ENCODE peak calls at places on chromosomes 5 and 9, in four cellular contexts. One of them, this sample, is unnamed. For H3K36me3, the result is how much of the 10 kb centered on the place peaks cover.

GRCh38 chr9:78598120-78598519 is 301.2 kb downstream of the PSAT1 start:
- DNase-seq in lung: no peak
- DNase-seq in kidney: no peak
- DNase-seq in brain microvascular endothelial cell: no peak
- DNase-seq in this sample: no peak

GRCh38 chr5:5316333-5316732 is 106.1 kb upstream of the ICE1 start:
- DNase-seq in brain microvascular endothelial cell: peak
- DNase-seq in lung: no peak
- DNase-seq in kidney: no peak
- DNase-seq in this sample: peak

GRCh38 chr5:146072595-146072994 is 32.8 kb downstream of the PLAC8L1 start:
- DNase-seq in kidney: no peak
- DNase-seq in lung: no peak
- DNase-seq in brain microvascular endothelial cell: no peak
- DNase-seq in this sample: no peak

GRCh38 chr5:172149073-172149472 is 39.0 kb downstream of the STK10 start:
- DNase-seq in brain microvascular endothelial cell: peak
- DNase-seq in kidney: no peak
- DNase-seq in lung: no peak
- DNase-seq in this sample: peak

GRCh38 chr5:168047043-168047668 is 244.3 kb upstream of the WWC1 start:
- DNase-seq in brain microvascular endothelial cell: peak
- DNase-seq in lung: peak
- DNase-seq in kidney: no peak
- DNase-seq in this sample: no peak

GRCh38 chr9:95044731-95045508 is 272.6 kb downstream of the FANCC start:
- DNase-seq in kidney: peak
- DNase-seq in brain microvascular endothelial cell: no peak
- DNase-seq in lung: no peak
- DNase-seq in this sample: peak

GRCh38 chr5:138491669-138492551 is 26.6 kb downstream of the EGR1 start:
- DNase-seq in brain microvascular endothelial cell: peak
- DNase-seq in lung: peak
- DNase-seq in kidney: peak
- DNase-seq in this sample: peak

GRCh38 chr9:88818495-88819201 is 172.6 kb upstream of the S1PR3 start:
- DNase-seq in lung: no peak
- DNase-seq in brain microvascular endothelial cell: peak
- DNase-seq in kidney: no peak
- DNase-seq in this sample: peak

GRCh38 chr5:125317546-125317995 is 571.1 kb upstream of the ZNF608 start:
- DNase-seq in lung: no peak
- DNase-seq in brain microvascular endothelial cell: no peak
- DNase-seq in kidney: no peak
- DNase-seq in this sample: no peak

GRCh38 chr5:126513703-126514102 is 81.3 kb downstream of the ALDH7A1 start:
- DNase-seq in brain microvascular endothelial cell: no peak
- DNase-seq in kidney: no peak
- DNase-seq in lung: no peak
- DNase-seq in this sample: no peak

DNA sequence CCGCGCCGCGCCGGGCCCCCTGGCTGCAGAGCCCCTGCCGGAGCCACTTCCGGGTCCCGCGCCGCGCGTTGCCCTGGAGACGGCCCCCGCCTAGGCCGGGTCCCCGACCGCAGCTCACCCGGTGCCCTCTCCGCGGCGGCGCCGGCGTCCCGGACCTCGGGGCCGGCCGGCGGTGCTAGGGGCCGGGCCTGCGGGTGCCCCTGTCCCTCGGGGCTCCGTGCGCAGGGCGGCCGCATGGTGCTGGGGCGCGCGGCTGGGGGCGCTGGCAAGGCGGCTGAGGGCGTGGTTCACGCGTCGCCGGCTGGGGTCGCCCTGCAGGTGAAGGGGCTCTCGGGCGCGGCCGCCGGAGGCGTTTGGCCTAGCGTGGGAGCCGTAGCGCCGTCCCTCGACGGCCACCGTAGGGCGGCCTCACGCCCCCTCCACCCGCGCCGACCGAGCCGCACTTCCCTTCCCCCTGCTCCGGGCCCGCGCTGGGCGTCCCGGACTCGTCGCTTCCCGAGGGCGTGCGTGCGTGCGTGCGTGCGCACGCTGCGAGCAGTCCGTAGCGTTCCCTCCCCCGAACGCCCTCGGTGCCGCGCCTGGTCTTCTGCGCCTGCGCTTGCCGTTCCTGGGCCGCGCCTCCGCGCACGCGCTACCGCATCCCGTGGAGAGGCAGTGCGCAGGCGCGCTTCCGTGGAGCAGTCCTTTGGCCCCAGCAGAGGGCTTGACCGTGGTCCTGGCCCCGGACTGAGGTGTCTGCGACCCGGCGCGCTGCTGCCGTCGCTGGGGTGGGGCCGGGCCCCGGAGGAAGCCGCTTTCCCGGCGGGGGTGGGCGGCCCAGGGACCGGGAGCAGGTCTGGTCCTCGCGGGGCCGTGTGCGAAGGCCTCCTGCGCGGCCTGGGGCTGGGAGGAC is at the start of gene TMEM250:
- DNase-seq in lung: peak
- DNase-seq in brain microvascular endothelial cell: peak
- DNase-seq in kidney: peak
- DNase-seq in this sample: peak
- H3K27ac ChIP-seq in lung: peak
- H3K27ac ChIP-seq in brain microvascular endothelial cell: peak
- H3K27ac ChIP-seq in kidney: peak
- H3K27ac ChIP-seq in this sample: peak

GRCh38 chr5:150750469-150750868 is 8.3 kb downstream of the DCTN4 start:
- DNase-seq in brain microvascular endothelial cell: no peak
- DNase-seq in lung: no peak
- DNase-seq in kidney: no peak
- DNase-seq in this sample: no peak
- H3K36me3 ChIP-seq in brain microvascular endothelial cell: under half
- H3K36me3 ChIP-seq in lung: under half
- H3K36me3 ChIP-seq in kidney: under half
- H3K36me3 ChIP-seq in this sample: under half

GRCh38 chr9:69036319-69036718 is 767 bp downstream of the FXN start:
- DNase-seq in lung: no peak
- DNase-seq in kidney: no peak
- DNase-seq in brain microvascular endothelial cell: peak
- DNase-seq in this sample: peak

GRCh38 chr9:69035438-69036316 is at the start of gene FXN:
- DNase-seq in kidney: peak
- DNase-seq in brain microvascular endothelial cell: peak
- DNase-seq in lung: peak
- DNase-seq in this sample: peak

GRCh38 chr9:69034071-69034470 is 1.5 kb upstream of the FXN start:
- DNase-seq in brain microvascular endothelial cell: no peak
- DNase-seq in lung: no peak
- DNase-seq in kidney: no peak
- DNase-seq in this sample: no peak

GRCh38 chr9:69040646-69041045 is 5.1 kb downstream of the FXN start:
- DNase-seq in lung: no peak
- DNase-seq in brain microvascular endothelial cell: no peak
- DNase-seq in kidney: no peak
- DNase-seq in this sample: no peak

GRCh38 chr9:69036799-69037198 is 1.2 kb downstream of the FXN start:
- DNase-seq in kidney: no peak
- DNase-seq in lung: no peak
- DNase-seq in brain microvascular endothelial cell: no peak
- DNase-seq in this sample: no peak
- H3K27ac ChIP-seq in kidney: no peak
- H3K27ac ChIP-seq in lung: peak
- H3K27ac ChIP-seq in brain microvascular endothelial cell: peak
- H3K27ac ChIP-seq in this sample: peak

GRCh38 chr5:134550271-134551214 is 25.1 kb downstream of the JADE2 start:
- DNase-seq in lung: no peak
- DNase-seq in brain microvascular endothelial cell: no peak
- DNase-seq in kidney: no peak
- DNase-seq in this sample: peak
- H3K36me3 ChIP-seq in lung: under half
- H3K36me3 ChIP-seq in brain microvascular endothelial cell: under half
- H3K36me3 ChIP-seq in kidney: under half
- H3K36me3 ChIP-seq in this sample: under half

This sample was measured in osteoblast.